ENCODE peak calls at places on chromosome 17, in five cellular contexts. A, H, K, B and Q are unnamed samples.

GRCh38 chr17:10115536-10115932 is 82.9 kb downstream of the GAS7 start:
- DNase-seq in A (no peak), H (no peak), K (no peak), B (no peak), Q (no peak)

GRCh38 chr17:14840616-14841231 is 424.4 kb downstream of the PMP22 start:
- DNase-seq in A (no peak), H (no peak), K (peak), B (no peak), Q (peak)

GRCh38 chr17:6374271-6374691 is 60.6 kb downstream of the AIPL1 start:
- DNase-seq in A (no peak), H (no peak), K (peak), B (no peak), Q (no peak)

GRCh38 chr17:17114592-17115225 is 72.5 kb downstream of the MPRIP start:
- DNase-seq in A (no peak), H (no peak), K (no peak), B (no peak), Q (no peak)

GRCh38 chr17:41521574-41522261 is 3.0 kb upstream of the KRT15 start:
- DNase-seq in A (no peak), H (peak), K (peak), B (peak), Q (peak)

GRCh38 chr17:42407289-42407836 is 15.7 kb downstream of the CAVIN1 start:
- DNase-seq in A (peak), H (peak), K (peak), B (no peak), Q (peak)

GRCh38 chr17:73613271-73613941 is 30.8 kb downstream of the SDK2 start:
- DNase-seq in A (no peak), H (no peak), K (no peak), B (no peak), Q (no peak)

GRCh38 chr17:49997773-49998703 is 3.0 kb upstream of the DLX3 start:
- DNase-seq in A (peak), H (peak), K (peak), B (peak), Q (peak)

GRCh38 chr17:42027961-42028790 is 8.3 kb downstream of the NKIRAS2 start:
- DNase-seq in A (no peak), H (no peak), K (no peak), B (peak), Q (peak)

GRCh38 chr17:265726-266125 is 84.3 kb upstream of the DOC2B start:
- DNase-seq in A (no peak), H (peak), K (no peak), B (no peak), Q (no peak)

GRCh38 chr17:36728030-36728991 is 126.9 kb downstream of the MRM1 start:
- DNase-seq in A (peak), H (no peak), K (no peak), B (peak), Q (no peak)

GRCh38 chr17:58321571-58322525 is 6.7 kb downstream of the TSPOAP1 start:
- DNase-seq in A (no peak), H (peak), K (no peak), B (peak), Q (no peak)

GRCh38 chr17:47877368-47878034 is 18.5 kb upstream of the SP2 start:
- DNase-seq in A (no peak), H (no peak), K (no peak), B (no peak), Q (no peak)

GRCh38 chr17:61543786-61544415 is 47.1 kb downstream of the NACA2 start:
- DNase-seq in A (no peak), H (no peak), K (no peak), B (no peak), Q (no peak)

GRCh38 chr17:68973098-68973929 is 18.1 kb upstream of the ABCA8 start:
- DNase-seq in A (no peak), H (no peak), K (peak), B (no peak), Q (peak)

DNA sequence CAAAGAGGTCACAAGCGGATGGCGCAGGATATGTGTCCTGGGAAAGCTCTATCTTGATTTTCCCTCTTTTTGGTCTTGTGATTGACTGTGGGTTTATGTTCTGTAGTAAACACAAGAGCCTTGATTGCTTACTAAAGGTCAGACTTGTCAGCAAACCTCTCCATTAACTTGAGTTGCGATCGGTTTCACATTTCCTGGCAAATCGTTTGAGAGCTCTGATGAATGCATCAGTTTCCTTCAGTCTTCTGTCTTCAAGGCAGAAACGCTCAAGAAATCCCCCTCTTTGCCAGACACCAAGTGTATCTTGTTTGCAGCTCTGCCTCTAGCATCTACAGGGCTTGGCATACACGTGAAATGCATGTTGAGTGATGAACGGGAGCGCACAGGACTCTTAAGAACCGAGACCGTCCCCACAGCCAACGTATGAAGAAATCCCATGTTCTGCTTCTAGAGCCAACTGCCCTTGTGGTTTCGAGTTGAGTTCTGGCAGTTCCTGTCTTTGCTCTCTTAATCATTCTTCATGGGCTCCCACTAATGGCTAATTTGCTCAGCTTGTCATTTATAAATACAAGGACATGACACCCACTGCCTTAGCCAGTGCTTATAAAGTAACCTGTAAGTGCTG is 143.3 kb downstream of the PITPNC1 start:
- DNase-seq in A (no peak), H (no peak), K (peak), B (no peak), Q (peak)
- H3K4me3 ChIP-seq in A (no peak), H (peak), K (no peak), B (peak), Q (no peak)

GRCh38 chr17:79010304-79010646 is 711 bp upstream of the CANT1 start:
- DNase-seq in A (no peak), H (no peak), K (no peak), B (no peak), Q (no peak)
- H3K4me3 ChIP-seq in A (peak), H (peak), K (peak), B (peak), Q (peak)

GRCh38 chr17:76131692-76132573 is 9.1 kb downstream of the FOXJ1 start:
- DNase-seq in A (no peak), H (no peak), K (no peak), B (no peak), Q (no peak)
- H3K4me3 ChIP-seq in A (no peak), H (peak), K (no peak), B (peak), Q (no peak)

GRCh38 chr17:78884148-78884870 is 18.7 kb downstream of the CEP295NL start:
- DNase-seq in A (no peak), H (no peak), K (no peak), B (no peak), Q (no peak)
- H3K4me3 ChIP-seq in A (peak), H (peak), K (peak), B (peak), Q (peak)

DNA sequence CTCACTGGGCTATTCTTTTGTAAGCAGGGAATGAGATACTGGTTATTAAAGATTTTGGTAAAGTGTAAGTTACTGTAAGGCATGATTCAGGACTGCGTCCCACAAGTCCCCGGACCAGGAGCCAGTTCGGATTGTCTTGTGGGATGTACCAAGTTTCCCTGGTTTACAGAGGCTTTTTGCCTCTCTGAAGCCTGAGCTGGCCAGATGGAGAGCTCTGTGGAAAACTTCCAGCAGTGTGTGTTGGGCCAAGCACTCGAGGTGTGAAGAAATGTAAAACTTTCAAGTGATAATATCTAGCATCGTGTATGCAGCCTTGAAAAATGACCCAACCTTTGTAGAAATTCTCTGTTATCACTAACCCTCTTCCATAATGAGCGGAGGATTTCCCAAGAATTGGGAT is 2.4 kb downstream of the EPN2 start:
- DNase-seq in A (no peak), H (no peak), K (no peak), B (no peak), Q (peak)
- H3K4me3 ChIP-seq in A (no peak), H (no peak), K (no peak), B (no peak), Q (no peak)

GRCh38 chr17:48996696-48997102 is 486 bp upstream of the IGF2BP1 start:
- DNase-seq in A (no peak), H (no peak), K (no peak), B (no peak), Q (no peak)
- H3K4me3 ChIP-seq in A (peak), H (no peak), K (peak), B (no peak), Q (peak)

DNA sequence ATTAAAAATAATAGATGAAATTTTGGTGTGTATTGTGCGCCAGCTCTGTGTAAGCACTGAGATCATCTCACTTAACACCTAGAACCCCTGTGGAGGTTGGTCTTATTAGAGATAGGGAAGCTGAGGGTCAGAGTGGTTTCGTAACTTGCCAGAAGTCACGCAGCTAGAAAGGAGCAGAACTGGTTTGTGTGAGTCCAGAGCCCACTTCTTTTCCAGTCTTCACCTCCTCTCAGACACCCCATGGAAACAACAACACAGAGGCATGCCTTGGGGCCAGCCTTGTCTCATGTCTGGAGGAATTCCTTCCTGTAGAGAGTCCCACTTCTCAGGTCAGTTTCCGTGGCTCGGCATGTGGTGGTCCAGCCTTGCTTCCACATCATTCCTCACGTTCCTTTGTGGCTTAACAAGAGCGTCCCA is 16.5 kb downstream of the YPEL2 start:
- DNase-seq in A (no peak), H (no peak), K (peak), B (no peak), Q (peak)
- H3K4me3 ChIP-seq in A (no peak), H (no peak), K (no peak), B (no peak), Q (no peak)

GRCh38 chr17:82583720-82584234 is 64.2 kb downstream of the FOXK2 start:
- DNase-seq in A (no peak), H (peak), K (no peak), B (peak), Q (no peak)
- H3K4me3 ChIP-seq in A (no peak), H (no peak), K (no peak), B (no peak), Q (no peak)

DNA sequence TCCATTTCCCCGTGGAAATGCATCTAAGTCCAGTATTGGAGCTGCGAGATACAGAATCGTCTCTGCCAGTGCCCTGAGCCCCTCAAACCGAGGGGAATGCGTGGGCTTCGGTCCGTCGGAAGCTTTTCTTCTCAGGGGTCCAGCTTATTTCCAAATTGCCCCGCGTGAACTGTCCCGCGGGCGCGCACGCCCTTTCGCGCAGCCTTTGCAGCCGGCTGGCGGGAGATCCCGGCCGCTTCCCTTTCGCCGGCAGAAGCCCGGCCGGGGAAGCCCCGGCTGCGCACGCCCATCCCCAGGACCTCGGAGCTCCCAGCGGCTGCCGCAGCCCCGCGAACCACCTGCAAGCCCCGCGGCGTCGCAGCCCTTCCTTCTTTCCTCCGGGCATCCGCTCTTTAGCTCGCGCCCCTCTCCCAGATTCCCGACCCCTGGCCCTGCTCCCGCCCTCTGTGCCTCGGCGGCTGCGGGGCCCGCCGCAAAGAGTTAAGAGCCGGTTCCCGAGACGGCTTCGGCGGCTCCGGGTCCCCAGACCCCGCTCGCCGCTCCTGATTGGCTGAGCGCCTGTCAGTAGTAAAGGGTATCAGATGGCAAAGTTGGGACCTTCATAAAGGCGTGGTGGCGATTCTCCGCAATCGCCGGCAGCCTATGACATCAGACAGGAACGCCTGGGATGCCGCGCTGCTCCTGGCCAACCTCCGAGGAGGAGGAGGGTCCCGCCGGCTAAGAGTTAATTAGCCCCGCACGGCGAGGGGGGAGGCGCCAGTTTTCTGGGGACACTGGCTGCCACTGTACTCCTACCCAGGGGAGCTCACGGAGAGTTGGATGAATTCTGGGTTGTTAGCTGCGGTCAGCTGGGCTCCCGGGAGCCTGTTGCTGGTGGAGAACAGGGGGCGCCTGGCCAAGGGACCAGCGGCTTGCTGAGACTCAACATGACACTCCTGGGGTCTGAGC is at the start of gene MYOCD:
- DNase-seq in A (no peak), H (peak), K (peak), B (peak), Q (peak)
- H3K4me3 ChIP-seq in A (no peak), H (peak), K (peak), B (peak), Q (peak)

GRCh38 chr17:38572292-38572664 is 33.5 kb downstream of the SRCIN1 start:
- DNase-seq in A (no peak), H (no peak), K (no peak), B (peak), Q (no peak)
- H3K4me3 ChIP-seq in A (peak), H (peak), K (no peak), B (peak), Q (no peak)